ENCODE peak calls at places on chromosomes 2 and 18, in seven cellular contexts. Z is GM06990, G is dorsolateral prefrontal cortex, V is lower lobe of right lung, K is WTC11, F is pancreas, N is left ventricle myocardium inferior. A is an unnamed sample.
A peak's percentile ranks its signal among the peaks of the same experiment; 100 is the strongest.

GRCh38 chr18:72541871-72542690 is 2.1 kb downstream of the CBLN2 start:
- DNase-seq in G (no peak), V (no peak), K (peak; percentile 60), N (no peak), Z (peak; percentile 3), F (no peak), A (peak; percentile 53)

GRCh38 chr2:239949537-239949936 is 75.6 kb downstream of the NDUFA10 start:
- DNase-seq in Z (no peak), V (no peak), G (no peak), F (no peak), N (no peak), K (no peak), A (no peak)

GRCh38 chr2:104025296-104025695 is 828.6 kb upstream of the POU3F3 start:
- DNase-seq in N (no peak), G (no peak), V (no peak), Z (no peak), K (no peak), F (no peak), A (no peak)

GRCh38 chr2:156423674-156424282 is 12.4 kb upstream of the GPD2 start:
- DNase-seq in N (no peak), K (no peak), G (no peak), Z (no peak), F (no peak), V (no peak), A (no peak)

GRCh38 chr2:13121096-13121495 is 404.4 kb downstream of the TRIB2 start:
- DNase-seq in V (no peak), K (no peak), F (no peak), Z (no peak), N (no peak), G (no peak), A (no peak)

GRCh38 chr18:51540562-51540961 is 343.1 kb upstream of the MEX3C start:
- DNase-seq in K (no peak), V (no peak), F (no peak), N (no peak), Z (no peak), G (no peak), A (no peak)

GRCh38 chr2:20617892-20618467 is 32.9 kb downstream of the HS1BP3 start:
- DNase-seq in K (no peak), V (peak; percentile 97), G (peak; percentile 96), F (peak; percentile 90), Z (no peak), N (peak; percentile 98), A (no peak)

GRCh38 chr2:157052685-157053224 is 204.8 kb upstream of the GALNT5 start:
- DNase-seq in N (no peak), Z (no peak), G (no peak), V (no peak), F (no peak), K (no peak), A (no peak)

GRCh38 chr2:220855296-220855695 is 716.8 kb downstream of the EPHA4 start:
- DNase-seq in G (no peak), Z (no peak), N (no peak), V (no peak), K (no peak), F (no peak), A (no peak)

GRCh38 chr2:85761-86160 is 39.5 kb upstream of the FAM110C start:
- DNase-seq in G (no peak), F (no peak), N (no peak), K (no peak), V (no peak), Z (no peak), A (no peak)

GRCh38 chr2:196551014-196551413 is 88.5 kb upstream of the CCDC150 start:
- DNase-seq in K (no peak), N (no peak), G (no peak), V (no peak), Z (no peak), F (no peak), A (no peak)

GRCh38 chr2:30231726-30232026 is 342 bp downstream of the LBH start:
- DNase-seq in N (no peak), G (no peak), F (no peak), K (no peak), Z (no peak), V (no peak), A (no peak)

GRCh38 chr2:30232027-30232800 is 880 bp downstream of the LBH start:
- DNase-seq in Z (peak; percentile 86), K (peak; percentile 77), V (peak; percentile 72), F (peak; percentile 39), N (peak; percentile 53), G (no peak), A (peak; percentile 70)

GRCh38 chr2:30230479-30230854 is 867 bp upstream of the LBH start:
- DNase-seq in G (peak; percentile 60), K (peak; percentile 39), N (peak; percentile 48), Z (no peak), F (no peak), V (no peak), A (peak; percentile 50)

GRCh38 chr2:30229596-30229995 is 1.7 kb upstream of the LBH start:
- DNase-seq in V (no peak), N (no peak), G (no peak), F (no peak), Z (no peak), K (no peak), A (no peak)

GRCh38 chr2:30230855-30231725 is at the start of gene LBH:
- DNase-seq in G (peak; percentile 89), K (peak; percentile 66), N (peak; percentile 90), F (peak; percentile 52), Z (peak; percentile 93), V (peak; percentile 81), A (peak; percentile 84)
- TF ChIP-seq CTCF in G (no peak), K (no peak), N (no peak), F (no peak), Z (no peak), V (no peak), A (no peak)

DNA sequence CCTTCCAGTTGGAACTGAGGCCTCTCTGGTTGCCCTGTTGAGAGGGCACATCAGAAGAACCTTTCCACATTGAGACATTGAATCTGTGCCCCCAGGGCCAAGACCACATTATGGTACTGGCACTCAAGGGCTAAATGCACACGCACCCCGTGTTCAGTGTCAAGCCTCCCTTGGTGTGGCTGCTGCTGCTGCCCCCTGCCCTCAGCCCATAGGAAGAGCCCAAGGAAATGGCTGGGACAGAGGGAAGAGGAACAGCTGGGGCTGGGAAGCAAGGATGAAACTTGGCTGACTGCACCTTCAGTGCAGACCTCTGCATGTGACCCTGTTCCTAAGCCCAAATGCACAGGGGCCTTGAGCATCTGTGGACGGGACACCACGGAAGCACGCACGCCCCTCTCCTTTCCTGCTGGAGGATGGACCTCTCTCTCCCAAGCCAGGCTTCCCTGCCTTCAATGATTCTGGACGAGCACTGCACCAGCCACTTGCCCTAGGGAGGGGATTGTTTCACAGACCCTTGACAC is 40.2 kb downstream of the NIFK start:
- DNase-seq in V (no peak), F (no peak), K (no peak), Z (no peak), N (no peak), G (no peak), A (no peak)
- TF ChIP-seq CTCF in V (no peak), F (no peak), K (no peak), Z (no peak), N (no peak), G (no peak), A (no peak)

GRCh38 chr2:64017811-64018714 is 1.2 kb downstream of the VPS54 start:
- DNase-seq in N (no peak), Z (no peak), V (no peak), F (no peak), G (no peak), K (no peak), A (peak; percentile 7)

GRCh38 chr2:64018715-64019082 is 529 bp downstream of the VPS54 start:
- DNase-seq in K (no peak), V (peak; percentile 75), N (peak; percentile 53), Z (no peak), G (peak; percentile 55), F (no peak), A (no peak)

GRCh38 chr2:64019975-64020281 is 700 bp upstream of the VPS54 start:
- DNase-seq in G (no peak), Z (peak; percentile 41), K (no peak), F (no peak), V (no peak), N (no peak), A (no peak)

GRCh38 chr2:64021578-64021977 is 2.4 kb upstream of the VPS54 start:
- DNase-seq in G (no peak), N (no peak), V (no peak), Z (no peak), F (no peak), K (no peak), A (no peak)

DNA sequence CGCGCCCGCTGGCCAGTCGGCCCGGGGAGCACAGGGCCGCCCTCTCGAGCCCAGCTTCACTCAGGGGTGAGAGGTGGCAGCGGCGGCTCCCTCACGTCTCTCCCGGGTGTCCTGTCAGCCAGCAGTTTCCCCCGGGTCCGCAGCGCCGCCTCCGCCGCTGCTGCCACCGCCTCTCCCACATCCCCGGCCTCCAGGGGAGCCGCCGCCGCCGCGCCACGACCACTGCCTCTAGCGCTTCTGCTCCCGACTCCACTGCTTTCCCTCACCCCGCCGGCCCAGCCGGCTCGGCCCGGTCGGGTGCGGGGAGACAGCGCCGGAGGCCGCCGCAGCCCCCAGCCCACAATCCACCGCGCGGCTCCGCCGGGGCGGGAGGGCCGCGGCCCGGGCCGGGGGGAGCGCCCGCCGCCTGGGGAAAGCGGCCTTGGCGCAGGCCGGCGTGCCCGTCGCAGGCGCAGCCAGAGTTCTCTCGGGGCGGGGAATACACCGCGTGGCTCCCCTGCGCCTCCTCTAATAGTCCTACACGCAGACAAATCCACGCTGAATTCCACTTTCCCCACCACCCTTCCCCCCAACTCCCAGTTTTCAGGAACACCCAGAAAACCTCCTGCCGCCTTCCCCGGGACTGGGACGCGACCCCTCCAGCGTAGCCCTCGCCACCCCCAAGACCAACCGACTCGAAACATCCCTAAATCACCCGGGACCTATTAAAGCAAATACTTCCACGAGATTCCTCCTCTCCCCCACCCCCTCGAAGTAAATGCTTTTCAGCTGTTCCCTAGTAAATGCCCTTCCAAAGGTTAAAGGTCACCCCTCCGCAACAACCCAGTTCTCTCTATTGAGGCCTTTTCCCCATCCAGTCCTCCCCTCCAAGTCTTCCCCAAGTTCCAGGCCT is at the start of gene VPS54:
- DNase-seq in K (peak; percentile 71), G (peak; percentile 75), V (peak; percentile 76), Z (peak; percentile 79), F (peak; percentile 66), N (peak; percentile 68), A (peak; percentile 77)
- TF ChIP-seq CTCF in K (no peak), G (no peak), V (no peak), Z (no peak), F (no peak), N (no peak), A (no peak)

DNA sequence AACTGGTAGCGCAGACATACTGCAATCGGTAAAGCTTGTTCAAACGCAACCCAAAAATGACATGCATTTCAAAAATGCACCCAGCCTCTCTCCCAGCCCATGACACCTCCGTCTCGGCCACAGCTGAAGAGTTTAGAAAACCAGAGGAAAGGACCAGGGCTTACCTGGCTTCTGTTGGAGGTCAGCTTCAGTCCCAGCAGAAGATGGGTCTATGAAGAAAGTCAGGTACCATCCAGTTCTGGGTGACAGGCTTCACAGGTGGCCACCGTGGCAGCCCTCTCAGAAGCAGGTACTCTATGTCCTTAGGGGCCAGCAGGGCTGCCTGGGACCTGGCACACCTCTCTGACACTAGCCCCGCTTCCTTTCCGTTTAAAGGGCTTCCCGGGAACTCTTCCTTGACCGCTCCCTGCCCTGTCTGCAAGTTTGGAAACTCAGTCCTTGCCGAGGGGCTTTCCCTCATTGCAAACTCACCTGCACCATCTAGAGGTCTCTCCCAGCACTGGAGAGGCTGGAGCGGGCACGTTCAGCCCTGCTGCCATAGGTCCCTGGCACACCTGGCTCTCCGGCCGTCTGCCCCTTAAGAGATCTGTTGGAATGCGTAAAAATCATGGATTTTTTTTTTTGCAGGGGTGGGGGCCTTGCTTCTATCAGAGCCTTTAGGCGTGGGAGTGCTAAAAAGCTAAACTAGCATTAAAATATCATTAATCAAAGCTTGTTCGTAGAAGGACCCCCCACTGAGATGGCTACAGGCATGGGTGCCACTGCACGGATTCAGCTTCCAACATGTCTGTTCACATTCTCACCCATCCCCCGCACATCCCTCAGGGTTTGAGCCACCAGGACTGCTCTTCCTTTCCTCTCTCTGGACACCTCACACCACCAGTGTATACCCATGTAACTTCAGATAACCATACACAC is at the start of gene EDAR:
- DNase-seq in G (no peak), K (peak; percentile 79), N (peak; percentile 23), Z (no peak), V (no peak), F (peak; percentile 37), A (peak; percentile 51)
- TF ChIP-seq CTCF in G (no peak), K (peak; percentile 35), N (peak; percentile 73), Z (peak; percentile 60), V (peak; percentile 51), F (peak; percentile 32), A (peak; percentile 53)

A was measured in nephron progenitor cell.